ENCODE peak calls at places on chromosomes 6 and 20, in seven cellular contexts. One of them, this sample, is unnamed.

GRCh38 chr6:13574571-13575376 is at the start of gene SIRT5:
- DNase-seq in mesendoderm: peak
- DNase-seq in H9: peak
- DNase-seq in neuronal stem cell: peak
- DNase-seq in IMR-90: peak
- DNase-seq in H1: peak
- DNase-seq in trophoblast cell: peak
- DNase-seq in this sample: peak

GRCh38 chr6:70312165-70312564 is 9.3 kb upstream of the COL9A1 start:
- DNase-seq in mesendoderm: peak
- DNase-seq in H9: no peak
- DNase-seq in neuronal stem cell: no peak
- DNase-seq in IMR-90: peak
- DNase-seq in H1: no peak
- DNase-seq in trophoblast cell: peak
- DNase-seq in this sample: peak

GRCh38 chr6:8192067-8192466 is 89.7 kb upstream of the EEF1E1 start:
- DNase-seq in mesendoderm: peak
- DNase-seq in H9: peak
- DNase-seq in neuronal stem cell: no peak
- DNase-seq in IMR-90: no peak
- DNase-seq in H1: no peak
- DNase-seq in trophoblast cell: peak
- DNase-seq in this sample: no peak

GRCh38 chr6:14072084-14072483 is 45.5 kb upstream of the CD83 start:
- DNase-seq in mesendoderm: no peak
- DNase-seq in H9: no peak
- DNase-seq in neuronal stem cell: no peak
- DNase-seq in IMR-90: peak
- DNase-seq in H1: no peak
- DNase-seq in trophoblast cell: no peak
- DNase-seq in this sample: peak

GRCh38 chr20:49893242-49894072 is 21.9 kb downstream of the SPATA2 start:
- DNase-seq in mesendoderm: no peak
- DNase-seq in H9: no peak
- DNase-seq in neuronal stem cell: no peak
- DNase-seq in IMR-90: peak
- DNase-seq in H1: no peak
- DNase-seq in trophoblast cell: peak
- DNase-seq in this sample: no peak

GRCh38 chr6:147395158-147395557 is 113.3 kb upstream of the SAMD5 start:
- DNase-seq in mesendoderm: no peak
- DNase-seq in H9: no peak
- DNase-seq in neuronal stem cell: no peak
- DNase-seq in IMR-90: peak
- DNase-seq in H1: no peak
- DNase-seq in trophoblast cell: no peak
- DNase-seq in this sample: no peak

GRCh38 chr6:112193535-112194051 is 60.8 kb downstream of the LAMA4 start:
- DNase-seq in mesendoderm: no peak
- DNase-seq in H9: no peak
- DNase-seq in neuronal stem cell: no peak
- DNase-seq in IMR-90: no peak
- DNase-seq in H1: no peak
- DNase-seq in trophoblast cell: no peak
- DNase-seq in this sample: no peak

GRCh38 chr6:144410059-144410458 is 124.9 kb downstream of the UTRN start:
- DNase-seq in mesendoderm: no peak
- DNase-seq in H9: no peak
- DNase-seq in neuronal stem cell: no peak
- DNase-seq in IMR-90: no peak
- DNase-seq in H1: no peak
- DNase-seq in trophoblast cell: no peak
- DNase-seq in this sample: no peak

GRCh38 chr20:44495802-44496481 is 20.3 kb downstream of the TTPAL start:
- DNase-seq in mesendoderm: no peak
- DNase-seq in H9: no peak
- DNase-seq in neuronal stem cell: no peak
- DNase-seq in IMR-90: peak
- DNase-seq in H1: no peak
- DNase-seq in trophoblast cell: peak
- DNase-seq in this sample: peak

GRCh38 chr6:25312703-25313102 is 33.5 kb downstream of the CARMIL1 start:
- DNase-seq in mesendoderm: peak
- DNase-seq in H9: no peak
- DNase-seq in neuronal stem cell: no peak
- DNase-seq in IMR-90: peak
- DNase-seq in H1: no peak
- DNase-seq in trophoblast cell: no peak
- DNase-seq in this sample: peak

GRCh38 chr6:140744648-140745320 is 1370.3 kb upstream of the CITED2 start:
- DNase-seq in mesendoderm: no peak
- DNase-seq in H9: no peak
- DNase-seq in neuronal stem cell: no peak
- DNase-seq in IMR-90: peak
- DNase-seq in H1: no peak
- DNase-seq in trophoblast cell: peak
- DNase-seq in this sample: peak

GRCh38 chr6:128518531-128519131 is 1.8 kb downstream of the PTPRK start:
- DNase-seq in mesendoderm: no peak
- DNase-seq in H9: no peak
- DNase-seq in neuronal stem cell: no peak
- DNase-seq in IMR-90: no peak
- DNase-seq in H1: no peak
- DNase-seq in trophoblast cell: no peak
- DNase-seq in this sample: no peak

GRCh38 chr6:28896505-28897392 is 27.0 kb downstream of the TRIM27 start:
- DNase-seq in mesendoderm: peak
- DNase-seq in H9: peak
- DNase-seq in neuronal stem cell: peak
- DNase-seq in IMR-90: peak
- DNase-seq in H1: peak
- DNase-seq in trophoblast cell: peak
- DNase-seq in this sample: peak

GRCh38 chr20:35340436-35340835 is 48.2 kb upstream of the FAM83C start:
- DNase-seq in mesendoderm: no peak
- DNase-seq in H9: no peak
- DNase-seq in neuronal stem cell: no peak
- DNase-seq in IMR-90: no peak
- DNase-seq in H1: no peak
- DNase-seq in trophoblast cell: no peak
- DNase-seq in this sample: no peak

GRCh38 chr20:32316667-32317066 is 39.2 kb downstream of the KIF3B start:
- DNase-seq in mesendoderm: peak
- DNase-seq in H9: no peak
- DNase-seq in neuronal stem cell: no peak
- DNase-seq in IMR-90: peak
- DNase-seq in H1: no peak
- DNase-seq in trophoblast cell: no peak
- DNase-seq in this sample: no peak

GRCh38 chr6:144013486-144013909 is 5.4 kb upstream of the PLAGL1 start:
- DNase-seq in mesendoderm: peak
- DNase-seq in H9: peak
- DNase-seq in neuronal stem cell: peak
- DNase-seq in IMR-90: peak
- DNase-seq in H1: peak
- DNase-seq in trophoblast cell: peak
- DNase-seq in this sample: peak

GRCh38 chr6:98657764-98658163 is 176.6 kb upstream of the POU3F2 start:
- DNase-seq in mesendoderm: peak
- DNase-seq in H9: no peak
- DNase-seq in neuronal stem cell: no peak
- DNase-seq in IMR-90: peak
- DNase-seq in H1: no peak
- DNase-seq in trophoblast cell: peak
- DNase-seq in this sample: peak

GRCh38 chr6:154460306-154461071 is 50.0 kb downstream of the CNKSR3 start:
- DNase-seq in mesendoderm: no peak
- DNase-seq in H9: no peak
- DNase-seq in neuronal stem cell: no peak
- DNase-seq in IMR-90: peak
- DNase-seq in H1: no peak
- DNase-seq in trophoblast cell: no peak
- DNase-seq in this sample: peak

GRCh38 chr6:73058736-73059135 is 166.6 kb downstream of the KHDC1L start:
- DNase-seq in mesendoderm: no peak
- DNase-seq in H9: no peak
- DNase-seq in neuronal stem cell: no peak
- DNase-seq in IMR-90: no peak
- DNase-seq in H1: no peak
- DNase-seq in trophoblast cell: no peak
- DNase-seq in this sample: no peak

GRCh38 chr6:2518029-2518428 is 232.7 kb downstream of the MYLK4 start:
- DNase-seq in mesendoderm: no peak
- DNase-seq in H9: no peak
- DNase-seq in neuronal stem cell: no peak
- DNase-seq in IMR-90: no peak
- DNase-seq in H1: no peak
- DNase-seq in trophoblast cell: no peak
- DNase-seq in this sample: no peak
- H4K8ac ChIP-seq in mesendoderm: no peak
- H4K8ac ChIP-seq in H9: no peak
- H4K8ac ChIP-seq in neuronal stem cell: no peak
- H4K8ac ChIP-seq in IMR-90: no peak
- H4K8ac ChIP-seq in H1: no peak
- H4K8ac ChIP-seq in trophoblast cell: no peak
- H4K8ac ChIP-seq in this sample: no peak

GRCh38 chr20:34285450-34285849 is 17.7 kb downstream of the AHCY start:
- DNase-seq in mesendoderm: no peak
- DNase-seq in H9: no peak
- DNase-seq in neuronal stem cell: no peak
- DNase-seq in IMR-90: no peak
- DNase-seq in H1: no peak
- DNase-seq in trophoblast cell: no peak
- DNase-seq in this sample: no peak
- H4K8ac ChIP-seq in mesendoderm: no peak
- H4K8ac ChIP-seq in H9: no peak
- H4K8ac ChIP-seq in neuronal stem cell: peak
- H4K8ac ChIP-seq in IMR-90: no peak
- H4K8ac ChIP-seq in H1: peak
- H4K8ac ChIP-seq in trophoblast cell: no peak
- H4K8ac ChIP-seq in this sample: no peak

GRCh38 chr20:62226707-62227590 is 6.9 kb upstream of the HRH3 start:
- DNase-seq in mesendoderm: no peak
- DNase-seq in H9: no peak
- DNase-seq in neuronal stem cell: no peak
- DNase-seq in IMR-90: no peak
- DNase-seq in H1: no peak
- DNase-seq in trophoblast cell: no peak
- DNase-seq in this sample: no peak
- H4K8ac ChIP-seq in mesendoderm: no peak
- H4K8ac ChIP-seq in H9: no peak
- H4K8ac ChIP-seq in neuronal stem cell: no peak
- H4K8ac ChIP-seq in IMR-90: no peak
- H4K8ac ChIP-seq in H1: peak
- H4K8ac ChIP-seq in trophoblast cell: no peak
- H4K8ac ChIP-seq in this sample: no peak

DNA sequence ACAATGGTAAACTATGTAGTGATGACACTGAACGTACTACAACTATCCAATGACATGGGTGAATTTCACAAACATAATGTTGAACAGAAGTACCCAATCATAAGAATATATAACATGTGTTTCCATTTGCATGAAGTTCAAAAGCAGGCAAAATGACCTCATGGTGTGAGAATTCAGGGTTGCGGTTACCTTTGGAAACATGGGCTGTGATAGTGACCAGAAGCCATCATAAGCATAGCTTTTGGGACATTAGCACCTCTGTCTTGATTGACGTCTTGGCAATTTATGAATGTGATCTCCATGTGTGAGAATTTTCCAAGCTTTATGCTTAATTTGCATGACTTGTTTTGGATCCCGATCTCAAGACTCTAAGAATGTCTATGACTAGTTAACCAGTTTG is 500.1 kb upstream of the JAG1 start:
- DNase-seq in mesendoderm: peak
- DNase-seq in H9: no peak
- DNase-seq in neuronal stem cell: no peak
- DNase-seq in IMR-90: no peak
- DNase-seq in H1: no peak
- DNase-seq in trophoblast cell: no peak
- DNase-seq in this sample: no peak
- H4K8ac ChIP-seq in mesendoderm: no peak
- H4K8ac ChIP-seq in H9: no peak
- H4K8ac ChIP-seq in neuronal stem cell: no peak
- H4K8ac ChIP-seq in IMR-90: no peak
- H4K8ac ChIP-seq in H1: no peak
- H4K8ac ChIP-seq in trophoblast cell: no peak
- H4K8ac ChIP-seq in this sample: no peak

DNA sequence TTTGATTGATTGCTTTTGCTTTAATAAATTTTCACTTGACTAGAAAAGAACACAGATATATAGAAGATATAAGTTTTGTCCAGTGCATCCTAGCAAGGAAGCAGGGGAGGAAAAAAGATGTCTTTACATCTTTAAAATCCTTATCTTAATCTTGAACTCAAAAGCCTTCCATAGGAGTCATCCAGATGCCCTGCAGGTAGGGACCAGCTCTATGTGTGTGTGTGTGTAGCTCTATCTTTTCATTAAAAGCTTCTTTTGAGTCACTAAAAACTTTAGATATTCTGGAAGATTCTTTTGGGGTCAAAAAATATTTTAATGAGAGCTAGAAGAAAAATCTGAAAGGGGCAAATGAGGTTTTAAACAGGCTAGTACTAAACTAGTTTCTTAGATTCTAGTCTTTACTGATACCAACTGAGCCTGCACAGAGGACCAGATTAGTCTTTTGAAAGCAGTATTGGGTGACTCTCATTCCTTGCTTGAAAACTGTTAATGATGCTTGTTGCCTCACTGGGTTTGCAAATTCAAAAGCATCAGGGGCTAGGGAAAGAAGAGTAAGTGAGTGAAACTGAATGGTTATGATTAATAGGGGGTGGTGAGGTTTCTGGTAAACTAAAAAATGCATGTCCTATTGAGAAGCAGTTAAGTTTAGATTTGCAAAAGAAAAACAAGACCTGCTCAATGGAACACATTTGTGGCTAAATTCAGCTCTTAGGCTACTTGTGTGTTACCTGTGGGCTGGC is 40.6 kb upstream of the JAG1 start:
- DNase-seq in mesendoderm: no peak
- DNase-seq in H9: no peak
- DNase-seq in neuronal stem cell: no peak
- DNase-seq in IMR-90: no peak
- DNase-seq in H1: no peak
- DNase-seq in trophoblast cell: peak
- DNase-seq in this sample: no peak
- H4K8ac ChIP-seq in mesendoderm: no peak
- H4K8ac ChIP-seq in H9: no peak
- H4K8ac ChIP-seq in neuronal stem cell: no peak
- H4K8ac ChIP-seq in IMR-90: no peak
- H4K8ac ChIP-seq in H1: no peak
- H4K8ac ChIP-seq in trophoblast cell: no peak
- H4K8ac ChIP-seq in this sample: no peak